ENCODE peak calls at places on chromosomes 2 and 18, in seven cellular contexts. V is prostate gland, H is GM23338, N is sigmoid colon, W is transverse colon, I is GM12891, J is H1. X is an unnamed sample.

GRCh38 chr2:101912545-101912944 is 79.2 kb upstream of the IL1R2 start:
- DNase-seq in V (no peak), H (no peak), N (no peak), W (no peak), I (no peak), J (no peak), X (no peak)

GRCh38 chr2:175743020-175743419 is 259.0 kb downstream of the LNPK start:
- DNase-seq in V (no peak), H (no peak), N (no peak), W (no peak), I (no peak), J (no peak), X (no peak)

GRCh38 chr2:62197017-62197586 is 1.2 kb downstream of the B3GNT2 start:
- DNase-seq in V (no peak), H (no peak), N (no peak), W (peak), I (no peak), J (no peak), X (no peak)

GRCh38 chr2:96340493-96341414 is 5.2 kb downstream of the NCAPH start:
- DNase-seq in V (no peak), H (no peak), N (no peak), W (no peak), I (no peak), J (no peak), X (no peak)

GRCh38 chr2:70509565-70509964 is 44.1 kb downstream of the TGFA start:
- DNase-seq in V (no peak), H (no peak), N (no peak), W (peak), I (no peak), J (no peak), X (no peak)

GRCh38 chr18:62341423-62341920 is 16.4 kb downstream of the TNFRSF11A start:
- DNase-seq in V (no peak), H (no peak), N (no peak), W (no peak), I (no peak), J (peak), X (no peak)

GRCh38 chr2:15331787-15332186 is 229.3 kb downstream of the NBAS start:
- DNase-seq in V (no peak), H (no peak), N (no peak), W (no peak), I (no peak), J (no peak), X (no peak)

GRCh38 chr2:202660796-202661195 is 26.0 kb downstream of the FAM117B start:
- DNase-seq in V (no peak), H (no peak), N (no peak), W (no peak), I (no peak), J (no peak), X (no peak)

GRCh38 chr2:182868049-182868422 is 1.6 kb upstream of the FRZB start:
- DNase-seq in V (no peak), H (peak), N (no peak), W (no peak), I (peak), J (no peak), X (no peak)

GRCh38 chr2:128593518-128594272 is 275.0 kb upstream of the HS6ST1 start:
- DNase-seq in V (no peak), H (no peak), N (peak), W (no peak), I (no peak), J (no peak), X (no peak)

GRCh38 chr2:196718796-196719564 is 79.5 kb downstream of the CCDC150 start:
- DNase-seq in V (no peak), H (peak), N (no peak), W (no peak), I (no peak), J (peak), X (no peak)

GRCh38 chr2:64330691-64331429 is 123.1 kb upstream of the LGALSL start:
- DNase-seq in V (peak), H (peak), N (peak), W (peak), I (no peak), J (peak), X (peak)

GRCh38 chr2:120007851-120008250 is 5.0 kb upstream of the EPB41L5 start:
- DNase-seq in V (no peak), H (no peak), N (no peak), W (no peak), I (no peak), J (no peak), X (no peak)
- TF ChIP-seq POLR2AphosphoS5 in V (no peak), H (no peak), N (no peak), W (no peak), I (no peak), J (no peak), X (no peak)

DNA sequence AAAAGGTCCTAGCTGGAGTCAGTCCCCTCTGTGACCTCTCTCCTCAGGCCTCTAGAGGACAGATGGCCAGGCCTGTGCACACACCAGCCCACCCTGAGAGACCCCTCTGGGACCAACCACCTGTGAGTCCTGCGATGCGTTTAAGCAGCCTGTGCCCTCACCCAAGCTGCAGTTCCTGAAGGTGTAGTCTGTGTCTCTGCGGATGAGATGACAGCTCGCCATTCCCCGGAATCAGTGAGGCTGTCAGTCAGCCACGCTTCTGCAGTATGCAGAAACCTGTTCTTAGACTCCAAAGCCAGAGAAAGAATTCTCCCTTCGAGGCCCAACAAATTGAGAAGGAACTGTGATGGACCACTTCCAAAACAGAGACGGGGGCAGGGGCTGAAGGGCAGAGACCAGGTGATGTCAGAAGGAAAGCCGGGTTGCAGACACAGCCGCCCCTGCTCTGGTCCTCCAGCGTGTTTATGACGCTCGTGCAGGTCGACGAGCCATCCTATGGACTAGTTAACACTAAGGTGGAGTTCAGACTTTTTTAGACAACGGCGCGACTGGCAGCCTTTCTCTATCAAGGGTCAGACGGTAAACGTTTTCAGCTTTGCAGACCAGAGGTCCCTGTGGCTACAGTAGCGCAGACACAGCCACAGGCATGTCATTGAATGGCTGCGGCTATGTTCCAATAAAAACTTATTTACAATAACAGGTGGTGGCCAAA is 10.2 kb downstream of the MTERF4 start:
- DNase-seq in V (no peak), H (no peak), N (no peak), W (no peak), I (no peak), J (no peak), X (no peak)
- TF ChIP-seq POLR2AphosphoS5 in V (no peak), H (no peak), N (no peak), W (no peak), I (peak), J (no peak), X (no peak)

GRCh38 chr2:30239308-30240161 is 8.2 kb downstream of the LBH start:
- DNase-seq in V (peak), H (peak), N (peak), W (peak), I (no peak), J (peak), X (no peak)
- TF ChIP-seq POLR2AphosphoS5 in V (peak), H (no peak), N (peak), W (peak), I (no peak), J (no peak), X (peak)

GRCh38 chr2:170742896-170743529 is 27.2 kb upstream of the ERICH2 start:
- DNase-seq in V (no peak), H (no peak), N (no peak), W (no peak), I (no peak), J (no peak), X (peak)

GRCh38 chr2:170739048-170739447 is 23.9 kb downstream of the SP5 start:
- DNase-seq in V (no peak), H (no peak), N (no peak), W (no peak), I (no peak), J (no peak), X (no peak)

GRCh38 chr2:170739507-170740046 is 24.4 kb downstream of the SP5 start:
- DNase-seq in V (no peak), H (no peak), N (no peak), W (no peak), I (no peak), J (no peak), X (no peak)

GRCh38 chr2:170742000-170742399 is 26.9 kb downstream of the SP5 start:
- DNase-seq in V (no peak), H (no peak), N (no peak), W (no peak), I (no peak), J (no peak), X (peak)

DNA sequence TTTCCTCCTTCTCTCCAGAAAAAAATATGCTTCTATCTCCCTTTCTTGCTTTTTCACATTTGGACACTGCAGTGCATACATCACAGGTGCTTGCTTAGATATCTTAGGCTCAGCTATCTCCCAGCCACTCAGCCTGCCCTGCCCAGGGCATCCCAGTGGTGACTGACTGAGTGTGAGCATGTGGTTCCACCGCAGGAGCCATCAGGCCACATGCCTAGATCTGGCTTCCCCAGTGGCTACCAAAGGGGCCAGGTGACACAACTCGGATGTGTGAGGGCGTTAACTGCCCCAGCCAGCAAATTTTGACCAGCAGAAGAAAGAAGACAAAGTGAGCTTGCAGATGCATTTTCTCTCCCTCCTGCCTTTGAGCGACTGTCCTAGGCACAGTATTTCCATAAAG is 25.5 kb downstream of the SP5 start:
- DNase-seq in V (no peak), H (no peak), N (no peak), W (no peak), I (no peak), J (no peak), X (peak)
- TF ChIP-seq POLR2AphosphoS5 in V (no peak), H (no peak), N (no peak), W (no peak), I (no peak), J (no peak), X (no peak)

GRCh38 chr2:240873098-240873788 is 4.6 kb downstream of the AGXT start:
- DNase-seq in V (no peak), H (no peak), N (no peak), W (no peak), I (no peak), J (no peak), X (no peak)
- TF ChIP-seq POLR2AphosphoS5 in V (no peak), H (no peak), N (no peak), W (no peak), I (no peak), J (no peak), X (no peak)

X was measured in esophagus muscularis mucosa.